ENCODE peak calls at places on chromosomes 1 and 21, in four cellular contexts. N is GM12878; L is GM13977; J is activated naive CD4-positive, alpha-beta T cell. Y is an unnamed sample.

GRCh38 chr1:116270316-116271057 is 102.6 kb upstream of the ATP1A1 start:
- DNase-seq in N (no peak), L (no peak), J (no peak), Y (no peak)

GRCh38 chr1:15246960-15247614 is at the start of gene FHAD1:
- DNase-seq in N (no peak), L (peak), J (no peak), Y (peak)

GRCh38 chr1:202084791-202085681 is 37.7 kb upstream of the GPR37L1 start:
- DNase-seq in J (no peak), N (no peak), L (no peak), Y (no peak)

GRCh38 chr1:72848997-72849396 is 566.7 kb upstream of the NEGR1 start:
- DNase-seq in N (no peak), J (no peak), L (no peak), Y (no peak)

GRCh38 chr21:26007911-26008579 is 162.5 kb downstream of the APP start:
- DNase-seq in J (no peak), N (no peak), L (no peak), Y (no peak)

GRCh38 chr1:183620311-183620710 is 15.3 kb downstream of the ARPC5 start:
- DNase-seq in J (no peak), L (no peak), N (no peak), Y (no peak)

GRCh38 chr1:233671286-233671685 is 57.4 kb downstream of the KCNK1 start:
- DNase-seq in L (no peak), J (no peak), N (no peak), Y (no peak)

GRCh38 chr1:227941509-227942020 is 6.2 kb downstream of the WNT9A start:
- DNase-seq in N (no peak), J (no peak), L (no peak), Y (no peak)

GRCh38 chr1:231590453-231591198 is 36.0 kb upstream of the DISC1 start:
- DNase-seq in L (peak), J (no peak), N (no peak), Y (peak)

GRCh38 chr1:228500143-228500736 is 13.1 kb downstream of the RNF187 start:
- DNase-seq in N (no peak), J (no peak), L (no peak), Y (no peak)

Y was measured in GM10248.